ENCODE peak calls at places on chromosomes 3 and 15, in five cellular contexts. S, J, C, N and Z are unnamed samples.

GRCh38 chr3:139110072-139110830 is 65.6 kb upstream of the PRR23C start:
- DNase-seq in N (no peak), C (no peak), J (no peak), S (no peak), Z (no peak)

GRCh38 chr3:189903562-189904250 is 217.0 kb downstream of the P3H2 start:
- DNase-seq in N (no peak), C (no peak), S (no peak), J (no peak), Z (no peak)

GRCh38 chr15:57684491-57685184 is 21.9 kb upstream of the POLR2M start:
- DNase-seq in S (no peak), C (no peak), J (no peak), N (no peak), Z (no peak)

GRCh38 chr3:28118087-28118486 is 123.3 kb upstream of the CMC1 start:
- DNase-seq in N (no peak), J (no peak), S (no peak), C (no peak), Z (no peak)

GRCh38 chr3:127887321-127887720 is 27.7 kb upstream of the KBTBD12 start:
- DNase-seq in N (peak; percentile 59), J (peak; percentile 95), S (no peak), C (no peak), Z (no peak)

GRCh38 chr15:84911879-84912660 is 27.6 kb downstream of the SLC28A1 start:
- DNase-seq in C (peak; percentile 85), J (peak; percentile 99), N (peak; percentile 100), S (no peak), Z (peak; percentile 99)

GRCh38 chr3:82707035-82707434 is 945.6 kb upstream of the GBE1 start:
- DNase-seq in S (peak; percentile 6), N (no peak), J (no peak), C (no peak), Z (no peak)

GRCh38 chr15:80251505-80252280 is at the start of gene CTXND1:
- DNase-seq in S (peak; percentile 66), C (no peak), N (no peak), J (no peak), Z (no peak)

GRCh38 chr3:157089455-157090221 is 70.3 kb downstream of the CCNL1 start:
- DNase-seq in J (peak; percentile 90), S (no peak), N (peak; percentile 66), C (no peak), Z (no peak)

GRCh38 chr3:49625071-49625470 is 49.1 kb upstream of the APEH start:
- DNase-seq in C (no peak), N (no peak), J (no peak), S (no peak), Z (no peak)

GRCh38 chr3:50122661-50123391 is 32.3 kb upstream of the SEMA3F start:
- DNase-seq in C (no peak), J (no peak), S (no peak), N (no peak), Z (no peak)

GRCh38 chr15:101262551-101262950 is 10.7 kb upstream of the CHSY1 start:
- DNase-seq in S (no peak), N (no peak), C (no peak), J (no peak), Z (peak; percentile 67)

GRCh38 chr15:65532738-65533051 is 2.4 kb downstream of the HACD3 start:
- DNase-seq in J (peak; percentile 34), C (no peak), S (no peak), N (peak; percentile 62), Z (no peak)